ENCODE peak calls at places on chromosomes 12 and 14, in nine cellular contexts. M, A, J, S, X, O, H, E and P are unnamed samples.

GRCh38 chr12:72207094-72207493 is 65.1 kb upstream of the TRHDE start:
- DNase-seq in M (no peak), A (no peak), J (no peak), S (no peak), X (no peak), O (no peak), H (no peak), E (no peak), P (no peak)

GRCh38 chr12:84760091-84760490 is 152.5 kb downstream of the SLC6A15 start:
- DNase-seq in M (no peak), A (no peak), J (no peak), S (no peak), X (no peak), O (no peak), H (no peak), E (no peak), P (no peak)

GRCh38 chr12:131034631-131035267 is 81.0 kb downstream of the ADGRD1 start:
- DNase-seq in M (no peak), A (no peak), J (no peak), S (no peak), X (no peak), O (no peak), H (no peak), E (no peak), P (no peak)

GRCh38 chr12:1463073-1463905 is 131.1 kb downstream of the FBXL14 start:
- DNase-seq in M (no peak), A (no peak), J (no peak), S (no peak), X (no peak), O (no peak), H (no peak), E (no peak), P (no peak)

GRCh38 chr12:124609041-124609984 is 41.9 kb upstream of the NCOR2 start:
- DNase-seq in M (no peak), A (peak), J (no peak), S (peak), X (peak), O (peak), H (peak), E (no peak), P (no peak)

GRCh38 chr12:122250536-122250935 is 15.8 kb downstream of the VPS33A start:
- DNase-seq in M (no peak), A (no peak), J (no peak), S (no peak), X (no peak), O (no peak), H (no peak), E (no peak), P (no peak)

GRCh38 chr12:46944104-46944503 is 118.3 kb upstream of the SLC38A4 start:
- DNase-seq in M (no peak), A (no peak), J (peak), S (no peak), X (no peak), O (no peak), H (no peak), E (peak), P (no peak)

GRCh38 chr12:46458500-46459106 is 86.0 kb upstream of the SLC38A2 start:
- DNase-seq in M (no peak), A (no peak), J (no peak), S (no peak), X (no peak), O (no peak), H (no peak), E (no peak), P (no peak)

GRCh38 chr12:58873496-58873895 is 46.8 kb downstream of the LRIG3 start:
- DNase-seq in M (no peak), A (no peak), J (no peak), S (no peak), X (no peak), O (no peak), H (no peak), E (no peak), P (no peak)

GRCh38 chr12:22046968-22047390 is 961 bp downstream of the CMAS start:
- DNase-seq in M (peak), A (no peak), J (no peak), S (no peak), X (no peak), O (no peak), H (no peak), E (no peak), P (no peak)

GRCh38 chr12:58557156-58557555 is 363.1 kb downstream of the LRIG3 start:
- DNase-seq in M (no peak), A (no peak), J (no peak), S (no peak), X (peak), O (no peak), H (no peak), E (no peak), P (no peak)

GRCh38 chr12:114848661-114849060 is 164.7 kb upstream of the TBX3 start:
- DNase-seq in M (no peak), A (no peak), J (peak), S (no peak), X (peak), O (no peak), H (no peak), E (peak), P (peak)

GRCh38 chr12:98645572-98646067 is 530 bp downstream of the APAF1 start:
- DNase-seq in M (peak), A (no peak), J (no peak), S (no peak), X (peak), O (no peak), H (no peak), E (peak), P (peak)

GRCh38 chr12:29763301-29763683 is 20.4 kb downstream of the TMTC1 start:
- DNase-seq in M (no peak), A (no peak), J (no peak), S (no peak), X (no peak), O (no peak), H (no peak), E (no peak), P (no peak)

GRCh38 chr12:114045333-114045732 is 79.2 kb upstream of the RBM19 start:
- DNase-seq in M (no peak), A (peak), J (no peak), S (no peak), X (no peak), O (no peak), H (no peak), E (no peak), P (no peak)

GRCh38 chr12:14272954-14273910 is 92.2 kb upstream of the ATF7IP start:
- DNase-seq in M (no peak), A (no peak), J (no peak), S (no peak), X (no peak), O (no peak), H (no peak), E (peak), P (peak)

GRCh38 chr12:50786498-50787231 is 22.8 kb downstream of the ATF1 start:
- DNase-seq in M (peak), A (no peak), J (peak), S (no peak), X (peak), O (no peak), H (no peak), E (no peak), P (no peak)

GRCh38 chr14:100019156-100019882 is 45.9 kb upstream of the EVL start:
- DNase-seq in M (no peak), A (no peak), J (no peak), S (no peak), X (no peak), O (no peak), H (no peak), E (peak), P (peak)

GRCh38 chr12:5060958-5061357 is 17.3 kb downstream of the KCNA5 start:
- DNase-seq in M (no peak), A (no peak), J (no peak), S (no peak), X (no peak), O (no peak), H (no peak), E (no peak), P (no peak)

GRCh38 chr14:28772613-28773012 is 6.0 kb downstream of the FOXG1 start:
- DNase-seq in M (no peak), A (no peak), J (no peak), S (no peak), X (no peak), O (no peak), H (no peak), E (no peak), P (no peak)

GRCh38 chr14:89425931-89426330 is 8.9 kb upstream of the FOXN3 start:
- DNase-seq in M (peak), A (no peak), J (peak), S (no peak), X (peak), O (no peak), H (no peak), E (no peak), P (no peak)

GRCh38 chr14:35406811-35407630 is 2.5 kb upstream of the NFKBIA start:
- DNase-seq in M (peak), A (no peak), J (peak), S (no peak), X (peak), O (no peak), H (no peak), E (peak), P (peak)

GRCh38 chr14:24351517-24351916 is 11.7 kb upstream of the RIPK3 start:
- DNase-seq in M (no peak), A (no peak), J (no peak), S (no peak), X (peak), O (no peak), H (no peak), E (no peak), P (no peak)

GRCh38 chr12:47237751-47238211 is 158.0 kb upstream of the AMIGO2 start:
- DNase-seq in M (no peak), A (no peak), J (no peak), S (no peak), X (no peak), O (no peak), H (no peak), E (no peak), P (peak)

GRCh38 chr14:86654558-86655184 is 1124.7 kb downstream of the FLRT2 start:
- DNase-seq in M (peak), A (no peak), J (peak), S (peak), X (no peak), O (no peak), H (no peak), E (peak), P (no peak)

GRCh38 chr12:57756406-57757341 is 1.8 kb downstream of the MARCHF9 start:
- DNase-seq in M (no peak), A (no peak), J (no peak), S (peak), X (no peak), O (no peak), H (no peak), E (no peak), P (no peak)

GRCh38 chr12:116125084-116125483 is 152.4 kb downstream of the MED13L start:
- DNase-seq in M (no peak), A (no peak), J (no peak), S (no peak), X (no peak), O (no peak), H (no peak), E (no peak), P (no peak)

GRCh38 chr14:21300892-21301291 is 21.0 kb downstream of the RPGRIP1 start:
- DNase-seq in M (no peak), A (peak), J (no peak), S (peak), X (no peak), O (no peak), H (no peak), E (no peak), P (peak)

GRCh38 chr12:118073768-118074167 is 12.8 kb upstream of the WSB2 start:
- DNase-seq in M (no peak), A (no peak), J (no peak), S (no peak), X (no peak), O (no peak), H (no peak), E (no peak), P (no peak)

GRCh38 chr12:110279976-110280783 is 867 bp upstream of the ATP2A2 start:
- DNase-seq in M (peak), A (no peak), J (no peak), S (peak), X (peak), O (no peak), H (peak), E (peak), P (peak)

GRCh38 chr12:131363841-131364425 is 347.0 kb upstream of the SFSWAP start:
- DNase-seq in M (no peak), A (no peak), J (no peak), S (no peak), X (no peak), O (no peak), H (no peak), E (no peak), P (no peak)

GRCh38 chr14:61326847-61327246 is 5.5 kb downstream of the PRKCH start:
- DNase-seq in M (peak), A (peak), J (no peak), S (no peak), X (no peak), O (no peak), H (no peak), E (no peak), P (peak)

GRCh38 chr12:124381454-124382207 is 86.7 kb downstream of the RFLNA start:
- DNase-seq in M (peak), A (peak), J (no peak), S (no peak), X (peak), O (no peak), H (no peak), E (peak), P (peak)

GRCh38 chr14:39615352-39615751 is 183.1 kb upstream of the FBXO33 start:
- DNase-seq in M (no peak), A (no peak), J (no peak), S (no peak), X (no peak), O (no peak), H (no peak), E (no peak), P (no peak)

GRCh38 chr12:109773384-109774011 is 59.7 kb downstream of the TRPV4 start:
- DNase-seq in M (no peak), A (peak), J (no peak), S (no peak), X (no peak), O (no peak), H (no peak), E (peak), P (peak)

GRCh38 chr14:30214456-30215090 is 286.9 kb upstream of the PRKD1 start:
- DNase-seq in M (peak), A (no peak), J (peak), S (peak), X (peak), O (peak), H (no peak), E (peak), P (peak)

GRCh38 chr12:57341275-57341990 is 89.4 kb downstream of the R3HDM2 start:
- DNase-seq in M (no peak), A (no peak), J (no peak), S (no peak), X (no peak), O (no peak), H (no peak), E (peak), P (peak)